ENCODE peak calls at places on chromosomes 4 and X, in six cellular contexts. H is small intestine, F is left ventricle myocardium inferior, A is neural progenitor cell, I is spleen, X is RWPE1. J is an unnamed sample.

GRCh38 chrX:64977051-64977450 is 801 bp upstream of the ZC4H2 start:
- DNase-seq in F (no peak), I (no peak), A (no peak), H (no peak), X (no peak), J (no peak)

GRCh38 chr4:127995776-127996175 is 30.6 kb downstream of the ABHD18 start:
- DNase-seq in H (no peak), F (no peak), X (peak; percentile 62), A (no peak), I (no peak), J (no peak)

GRCh38 chr4:11765849-11766453 is 337.3 kb upstream of the HS3ST1 start:
- DNase-seq in A (peak; percentile 64), H (peak; percentile 64), X (peak; percentile 39), I (no peak), F (no peak), J (no peak)

GRCh38 chr4:175421506-175421905 is 390.6 kb downstream of the GPM6A start:
- DNase-seq in I (no peak), F (no peak), X (peak; percentile 3), H (no peak), A (no peak), J (no peak)

GRCh38 chr4:39464886-39465501 is 6.1 kb downstream of the LIAS start:
- DNase-seq in X (peak; percentile 30), A (no peak), I (no peak), H (no peak), F (no peak), J (no peak)

GRCh38 chrX:12984629-12985303 is 9.9 kb downstream of the TMSB4X start:
- DNase-seq in H (no peak), I (no peak), X (peak; percentile 71), A (no peak), F (no peak), J (no peak)

GRCh38 chr4:156512622-156513021 is 459.0 kb downstream of the PDGFC start:
- DNase-seq in I (no peak), X (no peak), H (no peak), A (no peak), F (no peak), J (no peak)

GRCh38 chrX:77949840-77950239 is 19.6 kb downstream of the PGAM4 start:
- DNase-seq in F (no peak), X (no peak), H (no peak), A (no peak), I (no peak), J (no peak)

GRCh38 chr4:140296335-140296753 is 77.1 kb upstream of the SCOC start:
- DNase-seq in I (no peak), F (peak; percentile 51), X (peak; percentile 42), H (peak; percentile 11), A (no peak), J (peak; percentile 86)

GRCh38 chr4:138894688-138895087 is 120.9 kb upstream of the NOCT start:
- DNase-seq in X (no peak), I (no peak), A (no peak), H (no peak), F (no peak), J (no peak)

GRCh38 chr4:6727081-6727942 is 11.3 kb downstream of the BLOC1S4 start:
- DNase-seq in H (no peak), A (peak; percentile 86), X (no peak), I (peak; percentile 74), F (no peak), J (peak; percentile 50)

GRCh38 chrX:41561045-41561444 is 113.9 kb downstream of the NYX start:
- DNase-seq in X (peak; percentile 7), I (no peak), H (peak; percentile 40), A (no peak), F (no peak), J (no peak)

GRCh38 chr4:173381610-173382009 is 10.9 kb downstream of the SAP30 start:
- DNase-seq in F (no peak), I (no peak), A (no peak), H (no peak), X (no peak), J (no peak)

GRCh38 chr4:181647396-181648107 is 595.6 kb upstream of the TENM3 start:
- DNase-seq in A (peak; percentile 44), I (no peak), X (no peak), H (no peak), F (no peak), J (no peak)

GRCh38 chr4:143616771-143617170 is 83.7 kb downstream of the FREM3 start:
- DNase-seq in A (no peak), I (no peak), X (peak; percentile 41), F (no peak), H (no peak), J (no peak)

GRCh38 chrX:30863969-30864368 is 25.1 kb downstream of the TAB3 start:
- DNase-seq in F (peak; percentile 22), X (no peak), I (no peak), A (no peak), H (no peak), J (no peak)

GRCh38 chr4:177583000-177583399 is 140.8 kb upstream of the AGA start:
- DNase-seq in A (no peak), X (peak; percentile 7), I (no peak), F (no peak), H (peak; percentile 15), J (no peak)

GRCh38 chrX:11908371-11908770 is 150.3 kb downstream of the MSL3 start:
- DNase-seq in A (peak; percentile 36), I (no peak), H (peak; percentile 42), X (peak; percentile 20), F (no peak), J (no peak)

GRCh38 chr4:101599620-101600019 is 190.9 kb upstream of the BANK1 start:
- DNase-seq in X (peak; percentile 45), A (no peak), F (no peak), I (no peak), H (no peak), J (no peak)

GRCh38 chr4:76969941-76970529 is 20.5 kb downstream of the SEPTIN11 start:
- DNase-seq in A (peak; percentile 48), H (no peak), X (no peak), I (no peak), F (no peak), J (no peak)

GRCh38 chrX:134396174-134396573 is 63.8 kb upstream of the HPRT1 start:
- DNase-seq in A (peak; percentile 2), H (peak; percentile 35), X (peak; percentile 10), I (no peak), F (no peak), J (no peak)

GRCh38 chr4:16669036-16669435 is 229.4 kb downstream of the LDB2 start:
- DNase-seq in I (no peak), H (no peak), X (no peak), A (no peak), F (no peak), J (no peak)

GRCh38 chr4:165325732-165326512 is 1.5 kb upstream of the MSMO1 start:
- DNase-seq in H (peak; percentile 49), I (no peak), F (no peak), X (peak; percentile 64), A (no peak), J (peak; percentile 19)

GRCh38 chr4:139077567-139078355 is 62.2 kb downstream of the NOCT start:
- DNase-seq in H (no peak), X (no peak), I (no peak), F (no peak), A (no peak), J (no peak)

GRCh38 chrX:131068945-131069719 is 11.0 kb downstream of the ARHGAP36 start:
- DNase-seq in H (peak; percentile 1), I (no peak), A (peak; percentile 84), X (no peak), F (no peak), J (no peak)

GRCh38 chrX:37824491-37825224 is 22.7 kb downstream of the DYNLT3 start:
- DNase-seq in F (no peak), A (no peak), H (no peak), X (no peak), I (no peak), J (no peak)

GRCh38 chr4:183303278-183303677 is 16.8 kb downstream of the CLDN22 start:
- DNase-seq in F (no peak), A (no peak), H (no peak), I (no peak), X (no peak), J (no peak)

GRCh38 chr4:183300660-183301059 is 19.4 kb downstream of the CLDN22 start:
- DNase-seq in F (no peak), I (no peak), A (no peak), H (no peak), X (no peak), J (no peak)

GRCh38 chr4:183300070-183300469 is 20.0 kb downstream of the CLDN22 start:
- DNase-seq in A (no peak), X (no peak), I (no peak), F (no peak), H (no peak), J (no peak)

GRCh38 chr4:183304538-183304937 is 15.5 kb downstream of the CLDN22 start:
- DNase-seq in H (no peak), F (no peak), I (no peak), A (no peak), X (no peak), J (no peak)

GRCh38 chr4:183304067-183304466 is 16.0 kb downstream of the CLDN22 start:
- DNase-seq in A (no peak), H (no peak), I (no peak), X (no peak), F (no peak), J (no peak)
- H3K27ac ChIP-seq in A (no peak overlapping the region), H (no peak overlapping the region), I (no peak overlapping the region), X (no peak overlapping the region), F (no peak overlapping the region), J (no peak overlapping the region)

GRCh38 chrX:45621356-45622041 is 420.8 kb upstream of the DIPK2B start:
- DNase-seq in A (no peak), X (peak; percentile 68), I (no peak), H (no peak), F (no peak), J (no peak)
- H3K27ac ChIP-seq in A (no peak overlapping the region), X (no peak overlapping the region), I (no peak overlapping the region), H (no peak overlapping the region), F (no peak overlapping the region), J (no peak overlapping the region)

GRCh38 chrX:88988796-88989195 is 241.8 kb downstream of the CPXCR1 start:
- DNase-seq in X (no peak), F (no peak), H (no peak), I (no peak), A (no peak), J (no peak)

GRCh38 chrX:88990882-88991582 is 244.0 kb downstream of the CPXCR1 start:
- DNase-seq in I (no peak), X (no peak), H (no peak), A (peak; percentile 41), F (no peak), J (no peak)

DNA sequence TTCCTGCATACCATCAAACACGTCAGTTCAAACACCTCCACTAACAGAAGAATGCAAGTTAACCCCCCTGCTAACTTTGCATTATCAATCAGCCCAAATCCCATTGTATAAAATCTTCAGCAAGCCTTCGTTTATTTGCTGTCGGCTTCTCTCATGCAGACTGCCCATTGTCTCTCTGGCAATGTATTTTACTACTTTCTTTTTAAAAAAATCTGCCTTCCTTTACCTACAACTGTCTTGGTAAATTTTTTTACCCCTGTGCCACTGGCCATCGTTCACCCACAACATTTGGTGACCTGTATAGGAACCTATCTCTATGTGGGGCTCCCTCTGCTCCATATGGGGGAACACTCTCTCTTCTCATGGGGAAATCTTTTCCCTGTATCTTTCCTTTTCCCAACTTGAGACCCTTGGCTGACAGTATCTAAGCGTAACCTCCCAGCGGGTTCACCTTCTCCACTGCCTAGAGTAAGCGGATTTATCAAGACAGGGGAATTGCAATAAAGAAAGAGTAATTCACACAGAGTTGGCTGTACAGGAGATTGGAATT is 244.6 kb downstream of the CPXCR1 start:
- DNase-seq in F (no peak), H (no peak), A (peak; percentile 46), I (no peak), X (no peak), J (no peak)
- H3K27ac ChIP-seq in F (no peak overlapping the region), H (no peak overlapping the region), A (peak overlapping the region; percentile 87), I (no peak overlapping the region), X (no peak overlapping the region), J (no peak overlapping the region)

GRCh38 chr4:150722908-150723362 is 141.0 kb downstream of the MAB21L2 start:
- DNase-seq in H (peak; percentile 100), X (peak; percentile 12), F (peak; percentile 88), A (peak; percentile 14), I (no peak), J (peak; percentile 79)
- H3K27ac ChIP-seq in H (peak overlapping the region; percentile 93), X (peak overlapping the region; percentile 22), F (peak overlapping the region; percentile 82), A (no peak overlapping the region), I (peak overlapping the region; percentile 21), J (no peak overlapping the region)